ENCODE peak calls at places on chromosomes 5 and 9, in five cellular contexts. R is upper lobe of left lung, Z is AG04450, W is heart right ventricle, M is adrenal gland. N is an unnamed sample.

GRCh38 chr5:33793836-33794549 is 97.8 kb downstream of the ADAMTS12 start:
- DNase-seq in Z (no peak), W (no peak), R (no peak), M (no peak), N (no peak)

GRCh38 chr5:180090098-180090768 is 18.7 kb upstream of the RNF130 start:
- DNase-seq in W (peak; percentile 68), M (peak; percentile 77), Z (peak; percentile 20), R (peak; percentile 68), N (peak; percentile 75)

GRCh38 chr5:114361724-114362196 is at the start of gene KCNN2:
- DNase-seq in M (peak; percentile 95), R (peak; percentile 66), Z (peak; percentile 53), W (peak; percentile 92), N (peak; percentile 85)

GRCh38 chr5:170552486-170553122 is 48.8 kb downstream of the KCNIP1 start:
- DNase-seq in Z (peak; percentile 82), M (peak; percentile 69), R (no peak), W (peak; percentile 88), N (peak; percentile 87)

GRCh38 chr5:170268884-170269283 is 28.7 kb downstream of the LCP2 start:
- DNase-seq in R (no peak), W (peak; percentile 20), M (peak; percentile 37), Z (no peak), N (no peak)

GRCh38 chr5:11588803-11589202 is 315.4 kb downstream of the CTNND2 start:
- DNase-seq in M (no peak), R (no peak), W (peak; percentile 11), Z (no peak), N (no peak)

GRCh38 chr9:122392714-122393113 is 21.9 kb downstream of the PTGS1 start:
- DNase-seq in W (no peak), M (no peak), R (no peak), Z (no peak), N (no peak)

GRCh38 chr9:38263534-38263933 is 129.0 kb upstream of the ALDH1B1 start:
- DNase-seq in Z (no peak), W (no peak), R (no peak), M (no peak), N (no peak)

GRCh38 chr5:68652507-68652906 is 437.0 kb downstream of the PIK3R1 start:
- DNase-seq in M (peak; percentile 30), R (no peak), W (no peak), Z (no peak), N (peak; percentile 52)

GRCh38 chr5:15003511-15003920 is 131.9 kb upstream of the ANKH start:
- DNase-seq in Z (peak; percentile 39), M (peak; percentile 67), W (peak; percentile 75), R (peak; percentile 45), N (peak; percentile 44)

GRCh38 chr5:91875133-91875779 is 492.1 kb upstream of the ARRDC3 start:
- DNase-seq in M (no peak), W (no peak), Z (peak; percentile 0), R (no peak), N (no peak)

GRCh38 chr5:151696470-151697061 is 9.9 kb upstream of the SPARC start:
- DNase-seq in W (peak; percentile 61), R (no peak), Z (peak; percentile 98), M (peak; percentile 68), N (peak; percentile 89)

GRCh38 chr5:66864240-66864884 is 268.2 kb downstream of the MAST4 start:
- DNase-seq in R (no peak), Z (no peak), M (peak; percentile 36), W (peak; percentile 25), N (no peak)
- TF ChIP-seq CTCF in R (peak; percentile 42), Z (peak; percentile 68), M (peak; percentile 47), W (peak; percentile 56), N (no peak)

GRCh38 chr9:28014212-28014611 is 440.9 kb upstream of the C9orf72 start:
- DNase-seq in W (no peak), Z (no peak), R (no peak), M (no peak), N (no peak)
- H3K4me3 ChIP-seq in W (no peak overlapping the region), Z (no peak overlapping the region), R (no peak overlapping the region), M (no peak overlapping the region), N (no peak overlapping the region)

GRCh38 chr9:130268521-130269131 is 3.1 kb downstream of the HMCN2 start:
- DNase-seq in Z (no peak), R (no peak), W (no peak), M (no peak), N (no peak)
- H3K27ac ChIP-seq in Z (no peak overlapping the region), R (peak overlapping the region; percentile 12), W (peak overlapping the region; percentile 62), M (no peak overlapping the region), N (peak overlapping the region; percentile 25)

GRCh38 chr9:105413486-105414068 is 34.3 kb upstream of the FSD1L start:
- DNase-seq in W (no peak), R (peak; percentile 30), Z (no peak), M (peak; percentile 31), N (peak; percentile 17)
- TF ChIP-seq CTCF in W (peak; percentile 30), R (no peak), Z (peak; percentile 52), M (no peak), N (peak; percentile 20)

GRCh38 chr5:71588533-71588885 is 1.4 kb downstream of the MCCC2 start:
- DNase-seq in W (no peak), Z (no peak), R (no peak), M (no peak), N (no peak)
- H3K4me3 ChIP-seq in W (no peak overlapping the region), Z (no peak overlapping the region), R (peak overlapping the region; percentile 91), M (peak overlapping the region; percentile 84), N (no peak overlapping the region)

N was measured in uterus.